ENCODE peak calls at places on chromosome 16, in seven cellular contexts. One of them, this sample, is unnamed.

GRCh38 chr16:14378131-14378551 is 251.9 kb downstream of the PARN start:
- DNase-seq in neural progenitor cell: no peak
- DNase-seq in H1: no peak
- DNase-seq in K562: peak; percentile 67
- DNase-seq in HepG2: peak; percentile 52
- DNase-seq in IMR-90: peak; percentile 92
- DNase-seq in A549: peak; percentile 54
- DNase-seq in this sample: no peak

GRCh38 chr16:56743840-56744239 is 13.9 kb downstream of the NUP93 start:
- DNase-seq in neural progenitor cell: no peak
- DNase-seq in H1: no peak
- DNase-seq in A549: no peak
- DNase-seq in K562: no peak
- DNase-seq in IMR-90: peak; percentile 49
- DNase-seq in HepG2: no peak
- DNase-seq in this sample: peak; percentile 11

GRCh38 chr16:20866161-20866772 is 33.9 kb downstream of the DCUN1D3 start:
- DNase-seq in A549: peak; percentile 76
- DNase-seq in K562: peak; percentile 54
- DNase-seq in HepG2: peak; percentile 55
- DNase-seq in H1: no peak
- DNase-seq in neural progenitor cell: peak; percentile 78
- DNase-seq in IMR-90: peak; percentile 87
- DNase-seq in this sample: peak; percentile 90

GRCh38 chr16:77289331-77289809 is 90.2 kb downstream of the SYCE1L start:
- DNase-seq in HepG2: no peak
- DNase-seq in H1: no peak
- DNase-seq in A549: peak; percentile 20
- DNase-seq in IMR-90: peak; percentile 73
- DNase-seq in neural progenitor cell: no peak
- DNase-seq in K562: no peak
- DNase-seq in this sample: peak; percentile 65

GRCh38 chr16:12132850-12133249 is 156.3 kb downstream of the SNX29 start:
- DNase-seq in H1: no peak
- DNase-seq in neural progenitor cell: no peak
- DNase-seq in K562: no peak
- DNase-seq in IMR-90: no peak
- DNase-seq in A549: no peak
- DNase-seq in HepG2: no peak
- DNase-seq in this sample: no peak

GRCh38 chr16:15775209-15775608 is 81.6 kb downstream of the MYH11 start:
- DNase-seq in IMR-90: peak; percentile 58
- DNase-seq in H1: no peak
- DNase-seq in HepG2: no peak
- DNase-seq in K562: no peak
- DNase-seq in neural progenitor cell: no peak
- DNase-seq in A549: peak; percentile 22
- DNase-seq in this sample: peak; percentile 13

GRCh38 chr16:31458073-31458834 is 1.0 kb upstream of the ARMC5 start:
- DNase-seq in H1: peak; percentile 64
- DNase-seq in K562: peak; percentile 56
- DNase-seq in HepG2: peak; percentile 95
- DNase-seq in A549: peak; percentile 41
- DNase-seq in IMR-90: peak; percentile 45
- DNase-seq in neural progenitor cell: peak; percentile 69
- DNase-seq in this sample: peak; percentile 57

GRCh38 chr16:55542459-55543082 is 23.9 kb upstream of the CAPNS2 start:
- DNase-seq in IMR-90: peak; percentile 72
- DNase-seq in HepG2: no peak
- DNase-seq in H1: no peak
- DNase-seq in K562: no peak
- DNase-seq in neural progenitor cell: no peak
- DNase-seq in A549: no peak
- DNase-seq in this sample: peak; percentile 69

GRCh38 chr16:86045601-86045971 is 146.6 kb downstream of the IRF8 start:
- DNase-seq in H1: no peak
- DNase-seq in HepG2: no peak
- DNase-seq in neural progenitor cell: no peak
- DNase-seq in IMR-90: no peak
- DNase-seq in A549: no peak
- DNase-seq in K562: no peak
- DNase-seq in this sample: no peak

GRCh38 chr16:1990336-1991134 is 765 bp downstream of the SYNGR3 start:
- DNase-seq in K562: no peak
- DNase-seq in A549: no peak
- DNase-seq in H1: peak; percentile 90
- DNase-seq in IMR-90: no peak
- DNase-seq in HepG2: peak; percentile 34
- DNase-seq in neural progenitor cell: peak; percentile 86
- DNase-seq in this sample: no peak

GRCh38 chr16:74563828-74564263 is 43.1 kb downstream of the GLG1 start:
- DNase-seq in K562: peak; percentile 20
- DNase-seq in A549: no peak
- DNase-seq in HepG2: no peak
- DNase-seq in IMR-90: peak; percentile 43
- DNase-seq in neural progenitor cell: no peak
- DNase-seq in H1: no peak
- DNase-seq in this sample: no peak

GRCh38 chr16:13478991-13479390 is 441.0 kb upstream of the ERCC4 start:
- DNase-seq in K562: no peak
- DNase-seq in H1: no peak
- DNase-seq in IMR-90: no peak
- DNase-seq in HepG2: no peak
- DNase-seq in A549: no peak
- DNase-seq in neural progenitor cell: peak; percentile 39
- DNase-seq in this sample: no peak

GRCh38 chr16:59604331-59604730 is 870.2 kb upstream of the GOT2 start:
- DNase-seq in IMR-90: peak; percentile 4
- DNase-seq in K562: no peak
- DNase-seq in neural progenitor cell: no peak
- DNase-seq in H1: no peak
- DNase-seq in HepG2: no peak
- DNase-seq in A549: no peak
- DNase-seq in this sample: no peak

GRCh38 chr16:18789515-18789849 is 652 bp downstream of the RPS15A start:
- DNase-seq in IMR-90: no peak
- DNase-seq in HepG2: no peak
- DNase-seq in neural progenitor cell: no peak
- DNase-seq in A549: no peak
- DNase-seq in K562: no peak
- DNase-seq in H1: no peak
- DNase-seq in this sample: peak; percentile 51

GRCh38 chr16:46730126-46730525 is 18.0 kb downstream of the MYLK3 start:
- DNase-seq in A549: no peak
- DNase-seq in K562: no peak
- DNase-seq in neural progenitor cell: no peak
- DNase-seq in IMR-90: no peak
- DNase-seq in HepG2: no peak
- DNase-seq in H1: no peak
- DNase-seq in this sample: no peak

GRCh38 chr16:4426021-4426684 is 485 bp downstream of the DNAJA3 start:
- DNase-seq in IMR-90: no peak
- DNase-seq in A549: peak; percentile 18
- DNase-seq in K562: no peak
- DNase-seq in H1: no peak
- DNase-seq in neural progenitor cell: no peak
- DNase-seq in HepG2: peak; percentile 85
- DNase-seq in this sample: no peak

GRCh38 chr16:54985668-54986067 is 55.0 kb downstream of the IRX5 start:
- DNase-seq in K562: no peak
- DNase-seq in A549: no peak
- DNase-seq in IMR-90: no peak
- DNase-seq in H1: no peak
- DNase-seq in HepG2: no peak
- DNase-seq in neural progenitor cell: no peak
- DNase-seq in this sample: no peak

GRCh38 chr16:19131809-19132777 is 18.3 kb downstream of the ITPRIPL2 start:
- DNase-seq in K562: no peak
- DNase-seq in IMR-90: no peak
- DNase-seq in HepG2: no peak
- DNase-seq in H1: no peak
- DNase-seq in A549: no peak
- DNase-seq in neural progenitor cell: no peak
- DNase-seq in this sample: peak; percentile 61

GRCh38 chr16:85210423-85211169 is 98.3 kb upstream of the CIBAR2 start:
- DNase-seq in IMR-90: peak; percentile 92
- DNase-seq in H1: no peak
- DNase-seq in HepG2: no peak
- DNase-seq in A549: no peak
- DNase-seq in neural progenitor cell: no peak
- DNase-seq in K562: no peak
- DNase-seq in this sample: no peak

GRCh38 chr16:31453255-31454204 is 5.8 kb upstream of the ARMC5 start:
- DNase-seq in K562: peak; percentile 41
- DNase-seq in neural progenitor cell: peak; percentile 48
- DNase-seq in HepG2: peak; percentile 75
- DNase-seq in A549: no peak
- DNase-seq in H1: no peak
- DNase-seq in IMR-90: peak; percentile 36
- DNase-seq in this sample: no peak

GRCh38 chr16:56625140-56625942 is at the start of gene MT1E:
- DNase-seq in K562: no peak
- DNase-seq in HepG2: peak; percentile 63
- DNase-seq in IMR-90: peak; percentile 76
- DNase-seq in neural progenitor cell: peak; percentile 71
- DNase-seq in H1: peak; percentile 66
- DNase-seq in A549: no peak
- DNase-seq in this sample: peak; percentile 54

GRCh38 chr16:5903153-5903552 is 805.6 kb upstream of the EEF2KMT start:
- DNase-seq in A549: no peak
- DNase-seq in K562: no peak
- DNase-seq in neural progenitor cell: no peak
- DNase-seq in HepG2: no peak
- DNase-seq in H1: no peak
- DNase-seq in IMR-90: no peak
- DNase-seq in this sample: no peak

GRCh38 chr16:59210955-59211541 is 476.9 kb upstream of the GOT2 start:
- DNase-seq in IMR-90: peak; percentile 43
- DNase-seq in neural progenitor cell: peak; percentile 81
- DNase-seq in H1: no peak
- DNase-seq in K562: no peak
- DNase-seq in HepG2: peak; percentile 92
- DNase-seq in A549: peak; percentile 27
- DNase-seq in this sample: peak; percentile 97

GRCh38 chr16:29170393-29171239 is 185.8 kb downstream of the LAT start:
- DNase-seq in IMR-90: no peak
- DNase-seq in A549: no peak
- DNase-seq in H1: no peak
- DNase-seq in K562: no peak
- DNase-seq in neural progenitor cell: no peak
- DNase-seq in HepG2: no peak
- DNase-seq in this sample: no peak

DNA sequence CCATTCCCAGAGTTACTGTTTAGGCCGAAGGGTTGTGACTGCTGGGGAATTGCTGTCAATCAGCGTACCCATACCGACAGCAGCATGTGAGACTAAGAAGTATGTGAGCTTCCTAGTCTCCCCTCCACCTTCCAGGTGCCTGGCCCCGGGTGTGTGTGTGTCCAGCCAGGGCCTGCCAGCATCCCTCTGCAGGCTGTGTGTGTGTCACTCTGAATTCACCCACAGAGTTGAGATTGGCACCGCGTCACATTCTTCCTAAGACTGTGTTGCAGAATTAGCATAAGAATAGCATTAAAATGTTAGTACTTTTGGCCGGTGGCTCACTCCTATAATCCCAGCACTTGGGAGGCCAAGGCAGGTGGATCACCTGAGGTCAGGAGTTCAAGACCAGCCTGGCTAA is 31.8 kb downstream of the PRMT7 start:
- DNase-seq in HepG2: no peak
- DNase-seq in K562: no peak
- DNase-seq in H1: no peak
- DNase-seq in A549: no peak
- DNase-seq in neural progenitor cell: no peak
- DNase-seq in IMR-90: no peak
- DNase-seq in this sample: no peak
- H3K4me2 ChIP-seq in HepG2: no peak overlapping the region
- H3K4me2 ChIP-seq in K562: no peak overlapping the region
- H3K4me2 ChIP-seq in H1: no peak overlapping the region
- H3K4me2 ChIP-seq in A549: no peak overlapping the region
- H3K4me2 ChIP-seq in neural progenitor cell: no peak overlapping the region
- H3K4me2 ChIP-seq in IMR-90: no peak overlapping the region
- H3K4me2 ChIP-seq in this sample: no peak overlapping the region

DNA sequence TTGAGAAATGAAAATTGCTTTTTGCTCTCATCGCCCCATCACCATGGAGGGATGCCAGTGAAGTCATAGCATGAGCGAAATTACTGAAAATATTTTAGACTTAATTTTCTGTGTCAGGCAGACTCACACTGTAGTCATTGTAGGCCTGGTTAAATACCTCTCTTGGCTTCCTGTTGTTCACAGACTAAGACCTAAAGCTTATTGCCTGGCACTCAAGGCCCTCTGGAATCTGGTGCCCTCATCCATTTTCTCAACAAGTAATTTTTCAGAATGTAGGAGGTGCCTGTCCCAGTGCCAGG is 490.3 kb upstream of the CDH5 start:
- DNase-seq in A549: no peak
- DNase-seq in H1: no peak
- DNase-seq in neural progenitor cell: no peak
- DNase-seq in IMR-90: peak; percentile 51
- DNase-seq in HepG2: no peak
- DNase-seq in K562: no peak
- DNase-seq in this sample: no peak
- H3K4me2 ChIP-seq in A549: no peak overlapping the region
- H3K4me2 ChIP-seq in H1: no peak overlapping the region
- H3K4me2 ChIP-seq in neural progenitor cell: no peak overlapping the region
- H3K4me2 ChIP-seq in IMR-90: no peak overlapping the region
- H3K4me2 ChIP-seq in HepG2: no peak overlapping the region
- H3K4me2 ChIP-seq in K562: no peak overlapping the region
- H3K4me2 ChIP-seq in this sample: no peak overlapping the region

GRCh38 chr16:23469814-23470213 is 16.8 kb upstream of the COG7 start:
- DNase-seq in K562: no peak
- DNase-seq in neural progenitor cell: no peak
- DNase-seq in IMR-90: peak; percentile 54
- DNase-seq in H1: no peak
- DNase-seq in A549: peak; percentile 58
- DNase-seq in HepG2: no peak
- DNase-seq in this sample: no peak
- H3K4me2 ChIP-seq in K562: no peak overlapping the region
- H3K4me2 ChIP-seq in neural progenitor cell: no peak overlapping the region
- H3K4me2 ChIP-seq in IMR-90: no peak overlapping the region
- H3K4me2 ChIP-seq in H1: no peak overlapping the region
- H3K4me2 ChIP-seq in A549: no peak overlapping the region
- H3K4me2 ChIP-seq in HepG2: no peak overlapping the region
- H3K4me2 ChIP-seq in this sample: no peak overlapping the region

DNA sequence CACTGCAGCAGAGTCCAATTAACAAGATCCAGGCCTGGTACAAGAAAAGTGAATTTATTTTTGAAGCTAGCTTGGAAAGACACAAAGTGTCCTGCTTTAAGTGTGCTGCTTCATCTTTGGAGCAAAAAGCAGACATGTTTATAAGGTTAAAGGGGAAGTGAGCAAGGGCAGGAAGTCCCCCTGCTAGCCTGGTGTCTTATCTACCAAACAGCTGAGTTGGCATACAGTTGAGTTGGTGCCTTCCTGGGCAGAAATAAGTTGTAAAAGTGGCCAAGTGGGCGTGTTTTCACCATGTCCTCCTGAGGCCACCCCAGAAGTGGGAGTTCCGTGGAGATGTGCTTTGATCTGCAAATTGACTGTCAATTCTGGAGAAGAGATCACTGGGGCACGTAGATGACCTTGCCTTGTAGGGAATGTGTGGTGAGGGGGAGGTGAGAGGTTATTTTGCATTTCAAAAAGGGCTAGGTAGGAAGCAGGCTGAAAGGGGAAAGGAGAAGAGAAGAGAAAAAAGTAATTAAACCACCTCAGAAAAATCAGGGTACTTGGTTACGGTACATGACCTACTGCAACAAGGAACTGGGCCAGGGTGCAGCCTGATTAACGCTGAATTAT is 38.3 kb upstream of the HSBP1 start:
- DNase-seq in A549: no peak
- DNase-seq in IMR-90: no peak
- DNase-seq in HepG2: no peak
- DNase-seq in neural progenitor cell: no peak
- DNase-seq in H1: no peak
- DNase-seq in K562: no peak
- DNase-seq in this sample: no peak
- H3K4me2 ChIP-seq in A549: no peak overlapping the region
- H3K4me2 ChIP-seq in IMR-90: no peak overlapping the region
- H3K4me2 ChIP-seq in HepG2: no peak overlapping the region
- H3K4me2 ChIP-seq in neural progenitor cell: no peak overlapping the region
- H3K4me2 ChIP-seq in H1: peak overlapping the region; percentile 63
- H3K4me2 ChIP-seq in K562: no peak overlapping the region
- H3K4me2 ChIP-seq in this sample: no peak overlapping the region

This sample was measured in endothelial cell of umbilical vein.